ENCODE peak calls at places on chromosome 18, in ten cellular contexts. T, R, P, W, M, V, D, B, U and Y are unnamed samples.

GRCh38 chr18:70284976-70285610 is 3.8 kb upstream of the SOCS6 start:
- DNase-seq in V (no peak), R (no peak), B (no peak), U (no peak), W (no peak), D (no peak), P (no peak), M (no peak), T (no peak), Y (no peak)

GRCh38 chr18:29307231-29307630 is 1130.3 kb upstream of the CDH2 start:
- DNase-seq in W (no peak), B (no peak), D (no peak), R (no peak), T (no peak), U (no peak), V (no peak), M (no peak), P (no peak), Y (no peak)

GRCh38 chr18:45493830-45494229 is 121.4 kb upstream of the SLC14A2 start:
- DNase-seq in M (no peak), T (no peak), P (no peak), R (no peak), D (no peak), U (no peak), W (no peak), B (no peak), V (no peak), Y (no peak)

GRCh38 chr18:67924656-67925055 is 408.1 kb upstream of the DSEL start:
- DNase-seq in V (no peak), U (no peak), P (no peak), B (no peak), M (no peak), W (no peak), T (no peak), D (no peak), R (no peak), Y (no peak)

GRCh38 chr18:8982416-8983183 is 119.9 kb upstream of the NDUFV2 start:
- DNase-seq in U (no peak), T (peak), D (peak), M (peak), W (no peak), V (peak), R (peak), B (no peak), P (no peak), Y (peak)

GRCh38 chr18:48264508-48264907 is 144.7 kb downstream of the ZBTB7C start:
- DNase-seq in R (no peak), U (no peak), P (no peak), B (no peak), M (no peak), V (no peak), D (peak), T (no peak), W (no peak), Y (no peak)

GRCh38 chr18:25230658-25231326 is 121.2 kb downstream of the ZNF521 start:
- DNase-seq in P (no peak), W (peak), T (peak), U (peak), D (peak), M (peak), R (peak), B (no peak), V (peak), Y (peak)

GRCh38 chr18:45602926-45603325 is 12.3 kb upstream of the SLC14A2 start:
- DNase-seq in W (no peak), R (no peak), V (no peak), P (no peak), B (no peak), D (no peak), U (no peak), M (no peak), T (no peak), Y (no peak)

GRCh38 chr18:51091270-51091669 is 61.3 kb downstream of the SMAD4 start:
- DNase-seq in W (no peak), T (no peak), B (no peak), R (no peak), M (no peak), U (no peak), D (no peak), V (no peak), P (no peak), Y (no peak)

GRCh38 chr18:58118510-58118909 is 74.5 kb downstream of the NEDD4L start:
- DNase-seq in D (no peak), B (no peak), U (no peak), R (no peak), M (no peak), T (no peak), W (no peak), V (no peak), P (no peak), Y (no peak)

GRCh38 chr18:48572402-48573126 is 33.7 kb downstream of the CTIF start:
- DNase-seq in U (no peak), D (no peak), R (no peak), W (no peak), P (no peak), M (no peak), V (no peak), T (no peak), B (peak), Y (no peak)

GRCh38 chr18:53796042-53796729 is 428.3 kb downstream of the MBD2 start:
- DNase-seq in V (peak), R (no peak), U (no peak), B (no peak), T (peak), M (no peak), P (no peak), W (peak), D (peak), Y (peak)

GRCh38 chr18:76351961-76352581 is 143.0 kb downstream of the ZNF516 start:
- DNase-seq in B (no peak), V (peak), M (no peak), T (no peak), U (peak), R (peak), D (peak), P (peak), W (peak), Y (peak)
- TF ChIP-seq CTCF in B (no peak), V (no peak), M (no peak), T (no peak), U (no peak), R (no peak), D (no peak), P (no peak), W (no peak), Y (no peak)

DNA sequence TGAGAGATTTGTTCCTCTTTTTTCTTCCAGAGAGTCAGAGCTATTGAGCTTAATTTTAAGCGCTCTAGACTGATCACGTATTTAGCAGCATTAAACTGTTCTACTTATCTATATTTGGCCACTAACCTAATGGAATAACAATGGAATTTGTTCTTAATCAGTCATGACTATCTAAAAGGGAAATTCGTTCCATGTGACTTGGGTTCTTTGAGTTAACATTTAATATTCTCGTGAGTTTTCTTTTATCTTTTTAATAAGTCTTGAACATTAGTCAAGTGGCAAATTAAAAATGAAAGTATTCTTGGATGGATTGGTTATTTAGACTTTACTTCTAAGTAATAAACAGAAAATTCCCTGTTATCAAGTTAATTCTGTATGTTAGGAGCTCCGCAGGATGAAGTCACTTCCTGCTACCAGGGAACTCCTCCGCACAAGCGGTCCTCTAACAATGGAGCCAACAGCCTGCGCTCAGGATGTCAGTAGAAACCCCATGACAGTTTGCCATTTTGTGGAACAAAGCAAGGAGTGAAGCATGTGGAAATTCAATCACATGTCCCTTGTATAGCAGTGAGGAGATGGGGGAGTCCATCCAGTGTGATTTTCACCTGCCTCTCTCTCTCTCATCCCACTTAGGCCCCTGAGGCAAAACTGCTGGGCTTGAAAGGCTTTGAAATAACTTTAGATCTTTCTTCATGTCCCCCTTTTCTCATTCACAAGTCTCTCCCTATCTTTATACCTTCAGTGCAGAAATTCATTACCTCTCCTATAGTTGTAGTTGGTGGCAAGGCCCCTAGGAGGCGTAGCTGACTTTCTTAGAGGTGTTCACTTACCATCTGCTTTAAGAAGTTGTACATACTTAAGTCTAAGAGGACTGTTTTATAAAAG is 138.1 kb downstream of the WDR7 start:
- DNase-seq in T (peak), V (no peak), W (peak), D (peak), R (peak), M (peak), B (no peak), P (no peak), U (no peak), Y (no peak)
- TF ChIP-seq CTCF in T (peak), V (peak), W (peak), D (peak), R (peak), M (peak), B (peak), P (peak), U (no peak), Y (peak)

GRCh38 chr18:32333781-32334180 is 136.9 kb downstream of the GAREM1 start:
- DNase-seq in R (no peak), M (no peak), U (no peak), P (no peak), B (no peak), T (no peak), V (no peak), W (no peak), D (no peak), Y (no peak)
- TF ChIP-seq CTCF in R (no peak), M (no peak), U (no peak), P (no peak), B (no peak), T (no peak), V (no peak), W (no peak), D (no peak), Y (no peak)

GRCh38 chr18:23337599-23338444 is 115.3 kb upstream of the RIOK3 start:
- DNase-seq in R (no peak), U (no peak), D (peak), W (no peak), V (peak), P (no peak), B (no peak), T (no peak), M (no peak), Y (no peak)
- TF ChIP-seq CTCF in R (no peak), U (no peak), D (peak), W (no peak), V (peak), P (no peak), B (no peak), T (no peak), M (no peak), Y (no peak)

GRCh38 chr18:26813043-26813442 is 52.5 kb downstream of the AQP4 start:
- DNase-seq in D (peak), B (no peak), P (no peak), M (peak), R (peak), W (no peak), U (peak), T (peak), V (peak), Y (no peak)
- TF ChIP-seq CTCF in D (peak), B (peak), P (peak), M (no peak), R (peak), W (peak), U (peak), T (peak), V (peak), Y (no peak)